ENCODE peak calls at places on chromosomes 2 and 18, in ten cellular contexts. F is mammary epithelial cell; K is non-pigmented ciliary epithelial cell; R is stimulated activated CD8-positive, alpha-beta memory T cell treated with anti-CD3 and anti-CD28 coated beads, Interleukin-2, amount 100 ng/mL, for 48 hours; U is A549; T is activated naive CD4-positive, alpha-beta T cell; V is mesenteric fat pad; D is activated T-cell treated with anti-CD3 and anti-CD28 coated beads for 24 hours; P is Kasumi-1; G is mucosa of descending colon. B is an unnamed sample.

GRCh38 chr18:9965711-9966624 is 52.2 kb downstream of the VAPA start:
- DNase-seq in F (no peak), P (no peak), K (no peak), R (no peak), D (no peak), T (no peak), U (no peak), G (no peak), V (no peak), B (no peak)

GRCh38 chr18:10062292-10062940 is 148.6 kb downstream of the VAPA start:
- DNase-seq in G (no peak), V (no peak), P (no peak), K (no peak), R (no peak), D (no peak), U (no peak), T (no peak), F (no peak), B (no peak)

GRCh38 chr2:150464270-150464669 is 23.2 kb downstream of the RND3 start:
- DNase-seq in P (peak; percentile 52), F (no peak), G (no peak), U (no peak), D (no peak), R (no peak), K (no peak), V (no peak), T (no peak), B (no peak)

GRCh38 chr2:147716906-147717305 is 127.9 kb upstream of the ACVR2A start:
- DNase-seq in U (no peak), F (no peak), V (no peak), P (no peak), R (no peak), D (no peak), K (no peak), G (no peak), T (no peak), B (no peak)

GRCh38 chr2:80515961-80516360 is 211.4 kb upstream of the LRRTM1 start:
- DNase-seq in V (no peak), T (no peak), K (no peak), F (no peak), G (no peak), R (no peak), P (no peak), U (no peak), D (no peak), B (no peak)

GRCh38 chr18:10751711-10752110 is 225.9 kb downstream of the NAPG start:
- DNase-seq in K (no peak), U (no peak), D (no peak), R (no peak), G (no peak), F (no peak), V (no peak), P (no peak), T (no peak), B (no peak)

GRCh38 chr18:75210274-75211001 is at the start of gene TSHZ1:
- DNase-seq in D (peak; percentile 47), R (no peak), K (peak; percentile 55), V (no peak), G (no peak), P (peak; percentile 95), F (peak; percentile 81), T (peak; percentile 10), U (peak; percentile 51), B (peak; percentile 89)

GRCh38 chr2:238739668-238740067 is 108.2 kb upstream of the TWIST2 start:
- DNase-seq in U (no peak), R (no peak), F (no peak), K (no peak), T (no peak), P (no peak), G (no peak), D (no peak), V (no peak), B (no peak)

GRCh38 chr2:20267529-20267928 is 42.6 kb upstream of the SDC1 start:
- DNase-seq in P (no peak), G (no peak), K (no peak), V (no peak), F (no peak), D (no peak), U (no peak), T (no peak), R (no peak), B (no peak)

GRCh38 chr2:195489101-195489500 is 167.9 kb upstream of the SLC39A10 start:
- DNase-seq in P (no peak), R (no peak), U (no peak), V (no peak), F (no peak), G (no peak), K (no peak), D (no peak), T (no peak), B (peak; percentile 88)

GRCh38 chr2:48129256-48129950 is 223.1 kb upstream of the FBXO11 start:
- DNase-seq in U (no peak), T (no peak), V (no peak), K (no peak), P (no peak), F (peak; percentile 32), G (no peak), R (no peak), D (no peak), B (peak; percentile 90)

GRCh38 chr2:170005702-170006101 is 172.2 kb upstream of the MYO3B start:
- DNase-seq in T (no peak), K (no peak), V (no peak), D (no peak), G (no peak), R (no peak), U (no peak), F (peak; percentile 3), P (peak; percentile 38), B (no peak)

GRCh38 chr2:145288650-145289496 is 769.0 kb upstream of the ZEB2 start:
- DNase-seq in D (no peak), V (no peak), G (no peak), F (no peak), P (no peak), K (no peak), T (no peak), U (no peak), R (no peak), B (no peak)